ENCODE peak calls at places on chromosomes 3 and 15, in six cellular contexts. W is choroid plexus epithelial cell, Q is AG04450, J is fibroblast of the aortic adventitia, S is upper lobe of right lung, V is body of pancreas. T is an unnamed sample.

GRCh38 chr15:55782901-55783300 is 39.9 kb upstream of the PRTG start:
- DNase-seq in W (no peak), Q (no peak), J (no peak), S (no peak), V (no peak), T (no peak)

GRCh38 chr15:93771429-93772020 is 459.8 kb upstream of the MCTP2 start:
- DNase-seq in W (no peak), Q (no peak), J (no peak), S (no peak), V (no peak), T (no peak)

GRCh38 chr3:139124197-139124596 is 79.5 kb upstream of the PRR23C start:
- DNase-seq in W (no peak), Q (no peak), J (no peak), S (no peak), V (no peak), T (no peak)

GRCh38 chr3:170724599-170724998 is 138.7 kb upstream of the SLC7A14 start:
- DNase-seq in W (peak; percentile 71), Q (no peak), J (peak; percentile 90), S (no peak), V (peak; percentile 11), T (peak; percentile 99)

GRCh38 chr3:129794319-129795201 is 99.0 kb downstream of the TMCC1 start:
- DNase-seq in W (peak; percentile 38), Q (no peak), J (peak; percentile 65), S (peak; percentile 88), V (peak; percentile 45), T (peak; percentile 15)

GRCh38 chr15:48392356-48392755 is 61.1 kb downstream of the DUT start:
- DNase-seq in W (peak; percentile 69), Q (no peak), J (peak; percentile 96), S (no peak), V (peak; percentile 14), T (peak; percentile 83)

GRCh38 chr15:28892789-28893610 is 7.2 kb downstream of the APBA2 start:
- DNase-seq in W (peak; percentile 35), Q (no peak), J (no peak), S (no peak), V (peak; percentile 30), T (peak; percentile 67)

GRCh38 chr15:62063851-62064635 is 2.7 kb upstream of the C2CD4A start:
- DNase-seq in W (no peak), Q (no peak), J (peak; percentile 47), S (no peak), V (no peak), T (no peak)

GRCh38 chr3:16917256-16917935 is 32.6 kb downstream of the PLCL2 start:
- DNase-seq in W (no peak), Q (no peak), J (peak; percentile 25), S (no peak), V (no peak), T (peak; percentile 66)

GRCh38 chr15:80850941-80851451 is 71.8 kb downstream of the CEMIP start:
- DNase-seq in W (no peak), Q (no peak), J (no peak), S (no peak), V (no peak), T (no peak)

GRCh38 chr15:78828930-78829329 is 17.7 kb upstream of the ADAMTS7 start:
- DNase-seq in W (no peak), Q (no peak), J (no peak), S (no peak), V (no peak), T (no peak)

GRCh38 chr15:76931397-76932089 is at the start of gene RCN2:
- DNase-seq in W (peak; percentile 95), Q (peak; percentile 72), J (peak; percentile 89), S (peak; percentile 98), V (peak; percentile 96), T (peak; percentile 87)

GRCh38 chr15:77487479-77487861 is 66.8 kb downstream of the HMG20A start:
- DNase-seq in W (no peak), Q (no peak), J (no peak), S (no peak), V (no peak), T (no peak)

GRCh38 chr15:88377509-88377908 is 89.7 kb downstream of the MRPL46 start:
- DNase-seq in W (no peak), Q (no peak), J (no peak), S (no peak), V (no peak), T (no peak)

GRCh38 chr15:23422099-23422945 is 24.7 kb downstream of the GOLGA6L2 start:
- DNase-seq in W (no peak), Q (no peak), J (peak; percentile 11), S (peak; percentile 43), V (no peak), T (peak; percentile 16)

GRCh38 chr3:123749716-123750115 is 134.4 kb downstream of the MYLK start:
- DNase-seq in W (peak; percentile 94), Q (peak; percentile 86), J (peak; percentile 95), S (no peak), V (no peak), T (peak; percentile 94)

GRCh38 chr15:80849308-80849707 is 70.1 kb downstream of the CEMIP start:
- DNase-seq in W (peak; percentile 87), Q (peak; percentile 66), J (peak; percentile 90), S (peak; percentile 83), V (no peak), T (peak; percentile 94)

GRCh38 chr3:194720048-194720447 is 34.4 kb downstream of the FAM43A start:
- DNase-seq in W (no peak), Q (no peak), J (no peak), S (no peak), V (no peak), T (no peak)

GRCh38 chr3:5425371-5425770 is 237.9 kb downstream of the EDEM1 start:
- DNase-seq in W (no peak), Q (no peak), J (no peak), S (no peak), V (no peak), T (no peak)

GRCh38 chr15:40873625-40874561 is at the start of gene RHOV:
- DNase-seq in W (peak; percentile 34), Q (no peak), J (no peak), S (peak; percentile 83), V (peak; percentile 88), T (no peak)

GRCh38 chr3:190695994-190696393 is 166.5 kb downstream of the GMNC start:
- DNase-seq in W (no peak), Q (no peak), J (no peak), S (no peak), V (no peak), T (no peak)

GRCh38 chr3:111613294-111613693 is 18.1 kb upstream of the ZBED2 start:
- DNase-seq in W (no peak), Q (no peak), J (no peak), S (no peak), V (no peak), T (no peak)

GRCh38 chr3:14152233-14152962 is 26.0 kb downstream of the XPC start:
- DNase-seq in W (peak; percentile 26), Q (no peak), J (no peak), S (no peak), V (no peak), T (no peak)
- TF ChIP-seq CTCF in W (peak; percentile 51), Q (peak; percentile 30), J (peak; percentile 27), S (no peak), V (no peak), T (peak; percentile 29)

GRCh38 chr3:195910499-195910845 is 2.1 kb upstream of the TNK2 start:
- DNase-seq in W (no peak), Q (no peak), J (no peak), S (no peak), V (no peak), T (no peak)
- H3K4me3 ChIP-seq in W (no peak overlapping the region), Q (no peak overlapping the region), J (no peak overlapping the region), S (peak overlapping the region; percentile 53), V (no peak overlapping the region), T (no peak overlapping the region)

GRCh38 chr3:181700168-181701087 is 11.3 kb upstream of the SOX2 start:
- DNase-seq in W (peak; percentile 77), Q (peak; percentile 26), J (peak; percentile 88), S (no peak), V (peak; percentile 72), T (peak; percentile 75)
- TF ChIP-seq CTCF in W (peak; percentile 87), Q (peak; percentile 93), J (peak; percentile 95), S (peak; percentile 87), V (peak; percentile 79), T (peak; percentile 92)

GRCh38 chr3:11719406-11720219 is 75.9 kb upstream of the VGLL4 start:
- DNase-seq in W (peak; percentile 71), Q (no peak), J (peak; percentile 60), S (peak; percentile 97), V (peak; percentile 97), T (no peak)

GRCh38 chr3:11717768-11718581 is 74.3 kb upstream of the VGLL4 start:
- DNase-seq in W (peak; percentile 67), Q (no peak), J (peak; percentile 68), S (no peak), V (no peak), T (peak; percentile 40)

GRCh38 chr3:11718582-11719405 is 75.1 kb upstream of the VGLL4 start:
- DNase-seq in W (peak; percentile 66), Q (no peak), J (peak; percentile 66), S (peak; percentile 71), V (peak; percentile 63), T (peak; percentile 58)

GRCh38 chr3:11717301-11717700 is 73.6 kb upstream of the VGLL4 start:
- DNase-seq in W (peak; percentile 35), Q (no peak), J (peak; percentile 66), S (no peak), V (no peak), T (no peak)

DNA sequence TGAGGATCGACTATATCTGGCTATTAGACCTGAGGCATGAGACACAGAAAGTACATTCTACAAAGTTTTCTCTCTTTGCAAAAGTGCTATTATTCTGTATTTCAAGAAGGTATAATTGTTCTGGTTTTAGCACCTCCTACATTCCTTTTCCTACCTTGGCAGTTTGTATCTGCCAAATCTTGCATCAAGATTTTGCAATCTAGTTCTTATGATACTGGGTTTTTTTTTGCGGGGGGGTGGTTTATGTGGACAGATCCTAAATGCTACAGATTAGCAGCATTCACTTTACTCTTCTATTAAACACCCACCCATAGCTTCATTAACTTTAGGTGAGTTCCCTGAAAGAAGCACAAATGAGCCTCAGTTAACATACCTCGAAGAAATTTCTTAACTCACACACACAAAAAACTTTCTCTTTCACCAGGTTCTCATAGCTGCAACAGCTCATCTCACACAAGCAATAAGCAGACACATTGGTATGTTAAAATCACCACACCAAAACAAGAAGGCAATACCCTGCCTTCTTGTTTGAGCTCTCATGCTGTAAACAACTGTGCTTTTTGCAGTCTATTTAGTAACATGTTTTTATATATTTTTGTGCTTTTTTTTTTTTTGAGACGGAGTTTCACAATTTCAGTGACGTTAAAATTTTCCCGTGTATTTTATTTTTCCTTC is 73.0 kb upstream of the VGLL4 start:
- DNase-seq in W (peak; percentile 40), Q (no peak), J (peak; percentile 39), S (no peak), V (no peak), T (no peak)
- H3K4me3 ChIP-seq in W (no peak overlapping the region), Q (no peak overlapping the region), J (peak overlapping the region; percentile 31), S (peak overlapping the region; percentile 91), V (no peak overlapping the region), T (no peak overlapping the region)

DNA sequence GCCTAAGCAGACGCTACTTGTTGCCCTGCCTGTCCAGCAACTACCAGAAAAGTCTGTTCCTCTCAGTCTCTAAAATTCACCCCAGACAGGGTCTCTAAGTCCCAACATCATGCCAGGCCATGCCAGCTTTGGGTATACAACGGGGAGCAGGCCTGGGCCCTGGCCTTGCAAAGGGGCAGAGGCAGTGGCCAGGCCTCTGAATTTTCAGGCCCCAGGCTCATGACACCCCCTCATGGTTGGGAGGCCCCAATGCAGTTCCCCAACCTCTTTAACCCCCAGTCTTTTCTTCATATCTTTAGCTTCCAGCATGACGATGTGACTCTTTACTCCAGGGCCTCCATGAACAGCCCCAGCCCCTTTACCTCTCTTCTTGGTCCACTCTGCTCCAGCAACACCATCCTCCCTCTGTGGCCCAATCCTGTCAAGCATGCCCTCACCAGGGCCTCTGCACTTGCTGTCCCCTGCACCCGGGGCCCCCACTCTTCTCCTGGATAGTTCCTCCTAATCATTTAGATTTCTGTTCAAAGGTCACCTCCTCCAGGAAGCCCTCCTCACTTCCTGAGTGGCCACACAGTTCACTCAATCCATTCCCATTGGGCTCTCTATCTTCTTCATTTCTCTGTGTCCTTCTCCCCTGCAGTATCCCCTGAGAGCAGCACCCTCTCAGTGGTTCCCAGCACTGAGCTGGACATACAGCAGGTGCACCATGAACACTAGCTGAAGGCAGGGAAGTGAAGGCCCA is 4.8 kb downstream of the IQSEC1 start:
- DNase-seq in W (no peak), Q (no peak), J (no peak), S (no peak), V (no peak), T (no peak)
- TF ChIP-seq CTCF in W (no peak), Q (no peak), J (no peak), S (no peak), V (no peak), T (no peak)